ENCODE peak calls at places on chromosomes 13 and 19, in eight cellular contexts. One of them, this sample, is unnamed.
A peak's percentile ranks its signal among the peaks of the same experiment; 100 is the strongest.

GRCh38 chr13:46184277-46184699 is 2.3 kb upstream of the LCP1 start:
- DNase-seq in bronchial epithelial cell: no peak
- DNase-seq in nephron progenitor cell: peak; percentile 45
- DNase-seq in PC-9: no peak
- DNase-seq in C1 segment of cervical spinal cord: no peak
- DNase-seq in left lung: peak; percentile 73
- DNase-seq in heart right ventricle: peak; percentile 20
- DNase-seq in HTR-8/SVneo: no peak
- DNase-seq in this sample: peak; percentile 11

GRCh38 chr19:5585461-5586299 is 17.9 kb upstream of the TINCR start:
- DNase-seq in bronchial epithelial cell: peak; percentile 51
- DNase-seq in nephron progenitor cell: peak; percentile 50
- DNase-seq in PC-9: no peak
- DNase-seq in C1 segment of cervical spinal cord: peak; percentile 36
- DNase-seq in left lung: no peak
- DNase-seq in heart right ventricle: peak; percentile 39
- DNase-seq in HTR-8/SVneo: no peak
- DNase-seq in this sample: no peak

GRCh38 chr13:106513608-106514007 is 21.9 kb downstream of the EFNB2 start:
- DNase-seq in bronchial epithelial cell: no peak
- DNase-seq in nephron progenitor cell: no peak
- DNase-seq in PC-9: no peak
- DNase-seq in C1 segment of cervical spinal cord: no peak
- DNase-seq in left lung: no peak
- DNase-seq in heart right ventricle: no peak
- DNase-seq in HTR-8/SVneo: no peak
- DNase-seq in this sample: no peak

GRCh38 chr19:33440241-33440640 is 66.7 kb downstream of the CEBPG start:
- DNase-seq in bronchial epithelial cell: no peak
- DNase-seq in nephron progenitor cell: no peak
- DNase-seq in PC-9: no peak
- DNase-seq in C1 segment of cervical spinal cord: no peak
- DNase-seq in left lung: peak; percentile 57
- DNase-seq in heart right ventricle: no peak
- DNase-seq in HTR-8/SVneo: no peak
- DNase-seq in this sample: no peak

GRCh38 chr19:49855676-49856573 is 5.0 kb downstream of the PTOV1 start:
- DNase-seq in bronchial epithelial cell: no peak
- DNase-seq in nephron progenitor cell: no peak
- DNase-seq in PC-9: no peak
- DNase-seq in C1 segment of cervical spinal cord: no peak
- DNase-seq in left lung: peak; percentile 65
- DNase-seq in heart right ventricle: no peak
- DNase-seq in HTR-8/SVneo: no peak
- DNase-seq in this sample: no peak

GRCh38 chr13:113584870-113585671 is 518 bp downstream of the TFDP1 start:
- DNase-seq in bronchial epithelial cell: no peak
- DNase-seq in nephron progenitor cell: peak; percentile 49
- DNase-seq in PC-9: peak; percentile 32
- DNase-seq in C1 segment of cervical spinal cord: no peak
- DNase-seq in left lung: peak; percentile 84
- DNase-seq in heart right ventricle: no peak
- DNase-seq in HTR-8/SVneo: no peak
- DNase-seq in this sample: peak; percentile 3

GRCh38 chr19:33245948-33246728 is 20.5 kb upstream of the SLC7A10 start:
- DNase-seq in bronchial epithelial cell: no peak
- DNase-seq in nephron progenitor cell: no peak
- DNase-seq in PC-9: no peak
- DNase-seq in C1 segment of cervical spinal cord: no peak
- DNase-seq in left lung: peak; percentile 72
- DNase-seq in heart right ventricle: no peak
- DNase-seq in HTR-8/SVneo: no peak
- DNase-seq in this sample: no peak

GRCh38 chr19:10352764-10353671 is 13.6 kb upstream of the ICAM3 start:
- DNase-seq in bronchial epithelial cell: no peak
- DNase-seq in nephron progenitor cell: peak; percentile 94
- DNase-seq in PC-9: no peak
- DNase-seq in C1 segment of cervical spinal cord: no peak
- DNase-seq in left lung: no peak
- DNase-seq in heart right ventricle: peak; percentile 89
- DNase-seq in HTR-8/SVneo: no peak
- DNase-seq in this sample: peak; percentile 40

GRCh38 chr13:111868716-111869115 is 198.2 kb upstream of the SOX1 start:
- DNase-seq in bronchial epithelial cell: no peak
- DNase-seq in nephron progenitor cell: no peak
- DNase-seq in PC-9: no peak
- DNase-seq in C1 segment of cervical spinal cord: no peak
- DNase-seq in left lung: no peak
- DNase-seq in heart right ventricle: no peak
- DNase-seq in HTR-8/SVneo: no peak
- DNase-seq in this sample: no peak

GRCh38 chr13:77477299-77477848 is 58.1 kb upstream of the SCEL start:
- DNase-seq in bronchial epithelial cell: peak; percentile 36
- DNase-seq in nephron progenitor cell: no peak
- DNase-seq in PC-9: no peak
- DNase-seq in C1 segment of cervical spinal cord: no peak
- DNase-seq in left lung: no peak
- DNase-seq in heart right ventricle: no peak
- DNase-seq in HTR-8/SVneo: no peak
- DNase-seq in this sample: peak; percentile 15

GRCh38 chr13:114077938-114078335 is 54.5 kb downstream of the RASA3 start:
- DNase-seq in bronchial epithelial cell: no peak
- DNase-seq in nephron progenitor cell: peak; percentile 34
- DNase-seq in PC-9: peak; percentile 33
- DNase-seq in C1 segment of cervical spinal cord: no peak
- DNase-seq in left lung: no peak
- DNase-seq in heart right ventricle: no peak
- DNase-seq in HTR-8/SVneo: no peak
- DNase-seq in this sample: peak; percentile 66

GRCh38 chr13:39417643-39418042 is 185.3 kb downstream of the LHFPL6 start:
- DNase-seq in bronchial epithelial cell: peak; percentile 25
- DNase-seq in nephron progenitor cell: no peak
- DNase-seq in PC-9: peak; percentile 28
- DNase-seq in C1 segment of cervical spinal cord: no peak
- DNase-seq in left lung: no peak
- DNase-seq in heart right ventricle: no peak
- DNase-seq in HTR-8/SVneo: peak; percentile 20
- DNase-seq in this sample: peak; percentile 69

GRCh38 chr13:34107814-34108213 is 289.9 kb downstream of the RFC3 start:
- DNase-seq in bronchial epithelial cell: peak; percentile 37
- DNase-seq in nephron progenitor cell: no peak
- DNase-seq in PC-9: no peak
- DNase-seq in C1 segment of cervical spinal cord: no peak
- DNase-seq in left lung: no peak
- DNase-seq in heart right ventricle: no peak
- DNase-seq in HTR-8/SVneo: no peak
- DNase-seq in this sample: peak; percentile 33

GRCh38 chr13:35283856-35284255 is 192.6 kb downstream of the MAB21L1 start:
- DNase-seq in bronchial epithelial cell: peak; percentile 80
- DNase-seq in nephron progenitor cell: no peak
- DNase-seq in PC-9: no peak
- DNase-seq in C1 segment of cervical spinal cord: no peak
- DNase-seq in left lung: no peak
- DNase-seq in heart right ventricle: no peak
- DNase-seq in HTR-8/SVneo: no peak
- DNase-seq in this sample: peak; percentile 63

GRCh38 chr19:15866646-15867045 is 31.2 kb downstream of the CYP4F2 start:
- DNase-seq in bronchial epithelial cell: no peak
- DNase-seq in nephron progenitor cell: no peak
- DNase-seq in PC-9: no peak
- DNase-seq in C1 segment of cervical spinal cord: no peak
- DNase-seq in left lung: no peak
- DNase-seq in heart right ventricle: no peak
- DNase-seq in HTR-8/SVneo: no peak
- DNase-seq in this sample: no peak

GRCh38 chr19:8638078-8638619 is 7.7 kb downstream of the NFILZ start:
- DNase-seq in bronchial epithelial cell: peak; percentile 17
- DNase-seq in nephron progenitor cell: no peak
- DNase-seq in PC-9: peak; percentile 11
- DNase-seq in C1 segment of cervical spinal cord: no peak
- DNase-seq in left lung: no peak
- DNase-seq in heart right ventricle: no peak
- DNase-seq in HTR-8/SVneo: peak; percentile 57
- DNase-seq in this sample: no peak

GRCh38 chr19:35264281-35265125 is 4.3 kb upstream of the USF2 start:
- DNase-seq in bronchial epithelial cell: no peak
- DNase-seq in nephron progenitor cell: no peak
- DNase-seq in PC-9: no peak
- DNase-seq in C1 segment of cervical spinal cord: no peak
- DNase-seq in left lung: peak; percentile 22
- DNase-seq in heart right ventricle: no peak
- DNase-seq in HTR-8/SVneo: no peak
- DNase-seq in this sample: no peak

GRCh38 chr13:74036373-74036772 is 97.8 kb downstream of the KLF12 start:
- DNase-seq in bronchial epithelial cell: peak; percentile 93
- DNase-seq in nephron progenitor cell: no peak
- DNase-seq in PC-9: peak; percentile 69
- DNase-seq in C1 segment of cervical spinal cord: no peak
- DNase-seq in left lung: no peak
- DNase-seq in heart right ventricle: no peak
- DNase-seq in HTR-8/SVneo: no peak
- DNase-seq in this sample: no peak

GRCh38 chr13:35016362-35017148 is 74.5 kb downstream of the NBEA start:
- DNase-seq in bronchial epithelial cell: no peak
- DNase-seq in nephron progenitor cell: no peak
- DNase-seq in PC-9: no peak
- DNase-seq in C1 segment of cervical spinal cord: no peak
- DNase-seq in left lung: no peak
- DNase-seq in heart right ventricle: no peak
- DNase-seq in HTR-8/SVneo: no peak
- DNase-seq in this sample: no peak

GRCh38 chr19:39498262-39499081 is at the start of gene DLL3:
- DNase-seq in bronchial epithelial cell: no peak
- DNase-seq in nephron progenitor cell: peak; percentile 64
- DNase-seq in PC-9: no peak
- DNase-seq in C1 segment of cervical spinal cord: no peak
- DNase-seq in left lung: no peak
- DNase-seq in heart right ventricle: no peak
- DNase-seq in HTR-8/SVneo: no peak
- DNase-seq in this sample: peak; percentile 8

GRCh38 chr13:108662528-108662927 is 33.1 kb downstream of the MYO16 start:
- DNase-seq in bronchial epithelial cell: no peak
- DNase-seq in nephron progenitor cell: no peak
- DNase-seq in PC-9: no peak
- DNase-seq in C1 segment of cervical spinal cord: no peak
- DNase-seq in left lung: no peak
- DNase-seq in heart right ventricle: no peak
- DNase-seq in HTR-8/SVneo: no peak
- DNase-seq in this sample: no peak

GRCh38 chr13:50323440-50324070 is 308.3 kb downstream of the KCNRG start:
- DNase-seq in bronchial epithelial cell: peak; percentile 90
- DNase-seq in nephron progenitor cell: no peak
- DNase-seq in PC-9: no peak
- DNase-seq in C1 segment of cervical spinal cord: no peak
- DNase-seq in left lung: no peak
- DNase-seq in heart right ventricle: no peak
- DNase-seq in HTR-8/SVneo: peak; percentile 9
- DNase-seq in this sample: peak; percentile 99

GRCh38 chr13:49638416-49639072 is 10.2 kb downstream of the ARL11 start:
- DNase-seq in bronchial epithelial cell: peak; percentile 63
- DNase-seq in nephron progenitor cell: no peak
- DNase-seq in PC-9: no peak
- DNase-seq in C1 segment of cervical spinal cord: no peak
- DNase-seq in left lung: no peak
- DNase-seq in heart right ventricle: no peak
- DNase-seq in HTR-8/SVneo: no peak
- DNase-seq in this sample: no peak

GRCh38 chr19:24033962-24034342 is 53.0 kb upstream of the ZNF254 start:
- DNase-seq in bronchial epithelial cell: peak; percentile 62
- DNase-seq in nephron progenitor cell: peak; percentile 24
- DNase-seq in PC-9: peak; percentile 49
- DNase-seq in C1 segment of cervical spinal cord: peak; percentile 67
- DNase-seq in left lung: peak; percentile 78
- DNase-seq in heart right ventricle: peak; percentile 21
- DNase-seq in HTR-8/SVneo: peak; percentile 10
- DNase-seq in this sample: peak; percentile 72

GRCh38 chr19:47806435-47806834 is 2.1 kb upstream of the TPRX1 start:
- DNase-seq in bronchial epithelial cell: no peak
- DNase-seq in nephron progenitor cell: no peak
- DNase-seq in PC-9: no peak
- DNase-seq in C1 segment of cervical spinal cord: no peak
- DNase-seq in left lung: no peak
- DNase-seq in heart right ventricle: no peak
- DNase-seq in HTR-8/SVneo: no peak
- DNase-seq in this sample: no peak